ENCODE peak calls at places on chromosomes 6 and 20, in four cellular contexts. One of them, this sample, is unnamed.

GRCh38 chr20:48094196-48094749 is 309.0 kb upstream of the SULF2 start:
- DNase-seq in CD4-positive, alpha-beta T cell: no peak
- DNase-seq in EL: no peak
- DNase-seq in NCI-H774: no peak
- DNase-seq in this sample: no peak

GRCh38 chr6:87756858-87757257 is 54.8 kb upstream of the AKIRIN2 start:
- DNase-seq in EL: peak; percentile 69
- DNase-seq in CD4-positive, alpha-beta T cell: peak; percentile 2
- DNase-seq in NCI-H774: no peak
- DNase-seq in this sample: peak; percentile 69

GRCh38 chr6:117592983-117593759 is 9.1 kb downstream of the GOPC start:
- DNase-seq in NCI-H774: no peak
- DNase-seq in CD4-positive, alpha-beta T cell: no peak
- DNase-seq in EL: no peak
- DNase-seq in this sample: no peak

GRCh38 chr20:24987873-24988835 is 4.4 kb downstream of the APMAP start:
- DNase-seq in NCI-H774: no peak
- DNase-seq in EL: no peak
- DNase-seq in CD4-positive, alpha-beta T cell: no peak
- DNase-seq in this sample: no peak

GRCh38 chr6:167750956-167751358 is 75.8 kb upstream of the AFDN start:
- DNase-seq in CD4-positive, alpha-beta T cell: no peak
- DNase-seq in EL: no peak
- DNase-seq in NCI-H774: peak; percentile 62
- DNase-seq in this sample: no peak

GRCh38 chr20:22180244-22180643 is 404.1 kb downstream of the FOXA2 start:
- DNase-seq in NCI-H774: no peak
- DNase-seq in EL: no peak
- DNase-seq in CD4-positive, alpha-beta T cell: no peak
- DNase-seq in this sample: no peak

GRCh38 chr20:46752639-46753235 is 43.3 kb downstream of the SLC2A10 start:
- DNase-seq in NCI-H774: peak; percentile 40
- DNase-seq in EL: peak; percentile 53
- DNase-seq in CD4-positive, alpha-beta T cell: peak; percentile 22
- DNase-seq in this sample: peak; percentile 53

GRCh38 chr6:11772109-11772830 is 6.3 kb downstream of the ADTRP start:
- DNase-seq in CD4-positive, alpha-beta T cell: no peak
- DNase-seq in EL: peak; percentile 94
- DNase-seq in NCI-H774: no peak
- DNase-seq in this sample: peak; percentile 84

GRCh38 chr6:111468329-111469012 is 14.5 kb downstream of the REV3L start:
- DNase-seq in CD4-positive, alpha-beta T cell: no peak
- DNase-seq in EL: peak; percentile 56
- DNase-seq in NCI-H774: no peak
- DNase-seq in this sample: no peak

GRCh38 chr20:22795897-22796296 is 211.5 kb upstream of the FOXA2 start:
- DNase-seq in NCI-H774: no peak
- DNase-seq in EL: peak; percentile 100
- DNase-seq in CD4-positive, alpha-beta T cell: no peak
- DNase-seq in this sample: peak; percentile 90

GRCh38 chr20:46939031-46939430 is 44.4 kb downstream of the EYA2 start:
- DNase-seq in CD4-positive, alpha-beta T cell: no peak
- DNase-seq in EL: peak; percentile 21
- DNase-seq in NCI-H774: no peak
- DNase-seq in this sample: no peak

GRCh38 chr6:130517444-130517931 is 151.7 kb downstream of the TMEM200A start:
- DNase-seq in EL: peak; percentile 5
- DNase-seq in NCI-H774: no peak
- DNase-seq in CD4-positive, alpha-beta T cell: no peak
- DNase-seq in this sample: no peak

GRCh38 chr20:1440024-1440423 is 26.6 kb downstream of the NSFL1C start:
- DNase-seq in EL: peak; percentile 36
- DNase-seq in NCI-H774: no peak
- DNase-seq in CD4-positive, alpha-beta T cell: no peak
- DNase-seq in this sample: peak; percentile 11

GRCh38 chr20:51542033-51542893 is at the start of gene NFATC2:
- DNase-seq in CD4-positive, alpha-beta T cell: peak; percentile 47
- DNase-seq in NCI-H774: peak; percentile 41
- DNase-seq in EL: no peak
- DNase-seq in this sample: no peak

GRCh38 chr20:38152175-38153010 is 12.7 kb downstream of the TGM2 start:
- DNase-seq in EL: peak; percentile 75
- DNase-seq in NCI-H774: no peak
- DNase-seq in CD4-positive, alpha-beta T cell: no peak
- DNase-seq in this sample: no peak

GRCh38 chr20:44075191-44075949 is 111.6 kb downstream of the JPH2 start:
- DNase-seq in EL: no peak
- DNase-seq in NCI-H774: no peak
- DNase-seq in CD4-positive, alpha-beta T cell: no peak
- DNase-seq in this sample: no peak

GRCh38 chr6:134339216-134339615 is 21.3 kb upstream of the SGK1 start:
- DNase-seq in CD4-positive, alpha-beta T cell: no peak
- DNase-seq in EL: no peak
- DNase-seq in NCI-H774: no peak
- DNase-seq in this sample: no peak

GRCh38 chr20:13656721-13657368 is 18.1 kb upstream of the TASP1 start:
- DNase-seq in EL: no peak
- DNase-seq in NCI-H774: no peak
- DNase-seq in CD4-positive, alpha-beta T cell: no peak
- DNase-seq in this sample: no peak

GRCh38 chr6:84728602-84729001 is 35.8 kb downstream of the TBX18 start:
- DNase-seq in EL: peak; percentile 35
- DNase-seq in CD4-positive, alpha-beta T cell: no peak
- DNase-seq in NCI-H774: no peak
- DNase-seq in this sample: peak; percentile 23

GRCh38 chr6:159693894-159694545 is 979 bp upstream of the SOD2 start:
- DNase-seq in NCI-H774: peak; percentile 41
- DNase-seq in CD4-positive, alpha-beta T cell: peak; percentile 28
- DNase-seq in EL: no peak
- DNase-seq in this sample: no peak

GRCh38 chr6:72826744-72827438 is 205.0 kb downstream of the KCNQ5 start:
- DNase-seq in NCI-H774: no peak
- DNase-seq in CD4-positive, alpha-beta T cell: no peak
- DNase-seq in EL: peak; percentile 89
- DNase-seq in this sample: no peak

GRCh38 chr6:33589723-33590530 is 9.9 kb upstream of the BAK1 start:
- DNase-seq in EL: peak; percentile 96
- DNase-seq in NCI-H774: peak; percentile 43
- DNase-seq in CD4-positive, alpha-beta T cell: peak; percentile 38
- DNase-seq in this sample: peak; percentile 92

GRCh38 chr6:169858293-169858934 is 107.0 kb downstream of the ERMARD start:
- DNase-seq in EL: no peak
- DNase-seq in CD4-positive, alpha-beta T cell: no peak
- DNase-seq in NCI-H774: no peak
- DNase-seq in this sample: no peak

GRCh38 chr20:14142964-14143627 is 147.8 kb downstream of the MACROD2 start:
- DNase-seq in EL: peak; percentile 29
- DNase-seq in CD4-positive, alpha-beta T cell: no peak
- DNase-seq in NCI-H774: no peak
- DNase-seq in this sample: peak; percentile 39

GRCh38 chr20:46965477-46965876 is 70.8 kb downstream of the EYA2 start:
- DNase-seq in NCI-H774: peak; percentile 44
- DNase-seq in CD4-positive, alpha-beta T cell: no peak
- DNase-seq in EL: no peak
- DNase-seq in this sample: no peak

This sample was measured in AG08395.